ENCODE peak calls at places on chromosomes 13 and 19, in nine cellular contexts. One of them, this sample, is unnamed.

GRCh38 chr19:56831279-56831678 is 9.2 kb downstream of the PEG3 start:
- DNase-seq in hippocampal formation: no peak
- DNase-seq in ELR: no peak
- DNase-seq in stimulated activated CD8-positive, alpha-beta memory T cell treated with anti-CD3 and anti-CD28 coated beads, Interleukin-2, amount 100 ng/mL, for 1 hour: no peak
- DNase-seq in activated naive CD8-positive, alpha-beta T cell treated with anti-CD3 and anti-CD28 coated beads, Interleukin-2, amount 50 U/mL, for 24 hours: no peak
- DNase-seq in T-cell: no peak
- DNase-seq in NCI-H1092: no peak
- DNase-seq in astrocyte of the spinal cord: no peak
- DNase-seq in left colon: no peak
- DNase-seq in this sample: no peak

GRCh38 chr13:48400820-48401219 is 12.1 kb downstream of the LPAR6 start:
- DNase-seq in astrocyte of the spinal cord: peak
- DNase-seq in NCI-H1092: no peak
- DNase-seq in ELR: peak
- DNase-seq in T-cell: no peak
- DNase-seq in hippocampal formation: no peak
- DNase-seq in stimulated activated CD8-positive, alpha-beta memory T cell treated with anti-CD3 and anti-CD28 coated beads, Interleukin-2, amount 100 ng/mL, for 1 hour: no peak
- DNase-seq in left colon: no peak
- DNase-seq in activated naive CD8-positive, alpha-beta T cell treated with anti-CD3 and anti-CD28 coated beads, Interleukin-2, amount 50 U/mL, for 24 hours: no peak
- DNase-seq in this sample: no peak

GRCh38 chr19:50003810-50004419 is 21.3 kb downstream of the VRK3 start:
- DNase-seq in stimulated activated CD8-positive, alpha-beta memory T cell treated with anti-CD3 and anti-CD28 coated beads, Interleukin-2, amount 100 ng/mL, for 1 hour: no peak
- DNase-seq in T-cell: no peak
- DNase-seq in astrocyte of the spinal cord: peak
- DNase-seq in hippocampal formation: no peak
- DNase-seq in ELR: peak
- DNase-seq in activated naive CD8-positive, alpha-beta T cell treated with anti-CD3 and anti-CD28 coated beads, Interleukin-2, amount 50 U/mL, for 24 hours: peak
- DNase-seq in NCI-H1092: no peak
- DNase-seq in left colon: no peak
- DNase-seq in this sample: no peak

GRCh38 chr13:77563110-77563509 is 27.6 kb downstream of the SCEL start:
- DNase-seq in hippocampal formation: no peak
- DNase-seq in activated naive CD8-positive, alpha-beta T cell treated with anti-CD3 and anti-CD28 coated beads, Interleukin-2, amount 50 U/mL, for 24 hours: no peak
- DNase-seq in ELR: peak
- DNase-seq in left colon: no peak
- DNase-seq in T-cell: no peak
- DNase-seq in stimulated activated CD8-positive, alpha-beta memory T cell treated with anti-CD3 and anti-CD28 coated beads, Interleukin-2, amount 100 ng/mL, for 1 hour: no peak
- DNase-seq in astrocyte of the spinal cord: peak
- DNase-seq in NCI-H1092: no peak
- DNase-seq in this sample: no peak

GRCh38 chr19:36604656-36605100 is 435 bp upstream of the ZNF382 start:
- DNase-seq in ELR: peak
- DNase-seq in hippocampal formation: peak
- DNase-seq in activated naive CD8-positive, alpha-beta T cell treated with anti-CD3 and anti-CD28 coated beads, Interleukin-2, amount 50 U/mL, for 24 hours: peak
- DNase-seq in NCI-H1092: no peak
- DNase-seq in stimulated activated CD8-positive, alpha-beta memory T cell treated with anti-CD3 and anti-CD28 coated beads, Interleukin-2, amount 100 ng/mL, for 1 hour: peak
- DNase-seq in left colon: peak
- DNase-seq in astrocyte of the spinal cord: peak
- DNase-seq in T-cell: peak
- DNase-seq in this sample: no peak

GRCh38 chr19:49896863-49897621 is at the start of gene IL4I1:
- DNase-seq in hippocampal formation: no peak
- DNase-seq in left colon: no peak
- DNase-seq in NCI-H1092: no peak
- DNase-seq in activated naive CD8-positive, alpha-beta T cell treated with anti-CD3 and anti-CD28 coated beads, Interleukin-2, amount 50 U/mL, for 24 hours: peak
- DNase-seq in ELR: peak
- DNase-seq in stimulated activated CD8-positive, alpha-beta memory T cell treated with anti-CD3 and anti-CD28 coated beads, Interleukin-2, amount 100 ng/mL, for 1 hour: peak
- DNase-seq in astrocyte of the spinal cord: peak
- DNase-seq in T-cell: peak
- DNase-seq in this sample: no peak

GRCh38 chr19:46404884-46405658 is 8.3 kb downstream of the CCDC8 start:
- DNase-seq in NCI-H1092: no peak
- DNase-seq in T-cell: no peak
- DNase-seq in ELR: peak
- DNase-seq in hippocampal formation: no peak
- DNase-seq in astrocyte of the spinal cord: no peak
- DNase-seq in left colon: no peak
- DNase-seq in stimulated activated CD8-positive, alpha-beta memory T cell treated with anti-CD3 and anti-CD28 coated beads, Interleukin-2, amount 100 ng/mL, for 1 hour: no peak
- DNase-seq in activated naive CD8-positive, alpha-beta T cell treated with anti-CD3 and anti-CD28 coated beads, Interleukin-2, amount 50 U/mL, for 24 hours: no peak
- DNase-seq in this sample: no peak

GRCh38 chr13:72166102-72166660 is 299.2 kb upstream of the DACH1 start:
- DNase-seq in ELR: peak
- DNase-seq in astrocyte of the spinal cord: peak
- DNase-seq in hippocampal formation: no peak
- DNase-seq in left colon: no peak
- DNase-seq in stimulated activated CD8-positive, alpha-beta memory T cell treated with anti-CD3 and anti-CD28 coated beads, Interleukin-2, amount 100 ng/mL, for 1 hour: no peak
- DNase-seq in T-cell: no peak
- DNase-seq in NCI-H1092: no peak
- DNase-seq in activated naive CD8-positive, alpha-beta T cell treated with anti-CD3 and anti-CD28 coated beads, Interleukin-2, amount 50 U/mL, for 24 hours: no peak
- DNase-seq in this sample: no peak

GRCh38 chr19:49119411-49120324 is at the start of gene PPFIA3:
- DNase-seq in T-cell: no peak
- DNase-seq in left colon: peak
- DNase-seq in hippocampal formation: no peak
- DNase-seq in astrocyte of the spinal cord: peak
- DNase-seq in NCI-H1092: no peak
- DNase-seq in stimulated activated CD8-positive, alpha-beta memory T cell treated with anti-CD3 and anti-CD28 coated beads, Interleukin-2, amount 100 ng/mL, for 1 hour: no peak
- DNase-seq in activated naive CD8-positive, alpha-beta T cell treated with anti-CD3 and anti-CD28 coated beads, Interleukin-2, amount 50 U/mL, for 24 hours: no peak
- DNase-seq in ELR: peak
- DNase-seq in this sample: peak

GRCh38 chr13:99955747-99956472 is 15.7 kb downstream of the ZIC5 start:
- DNase-seq in T-cell: no peak
- DNase-seq in activated naive CD8-positive, alpha-beta T cell treated with anti-CD3 and anti-CD28 coated beads, Interleukin-2, amount 50 U/mL, for 24 hours: no peak
- DNase-seq in hippocampal formation: no peak
- DNase-seq in stimulated activated CD8-positive, alpha-beta memory T cell treated with anti-CD3 and anti-CD28 coated beads, Interleukin-2, amount 100 ng/mL, for 1 hour: no peak
- DNase-seq in NCI-H1092: no peak
- DNase-seq in astrocyte of the spinal cord: peak
- DNase-seq in left colon: no peak
- DNase-seq in ELR: no peak
- DNase-seq in this sample: no peak

GRCh38 chr13:49082653-49083536 is 107.2 kb downstream of the FNDC3A start:
- DNase-seq in T-cell: no peak
- DNase-seq in ELR: peak
- DNase-seq in left colon: no peak
- DNase-seq in stimulated activated CD8-positive, alpha-beta memory T cell treated with anti-CD3 and anti-CD28 coated beads, Interleukin-2, amount 100 ng/mL, for 1 hour: no peak
- DNase-seq in NCI-H1092: no peak
- DNase-seq in astrocyte of the spinal cord: peak
- DNase-seq in hippocampal formation: no peak
- DNase-seq in activated naive CD8-positive, alpha-beta T cell treated with anti-CD3 and anti-CD28 coated beads, Interleukin-2, amount 50 U/mL, for 24 hours: no peak
- DNase-seq in this sample: no peak

GRCh38 chr13:21625366-21625765 is 21.4 kb upstream of the MICU2 start:
- DNase-seq in stimulated activated CD8-positive, alpha-beta memory T cell treated with anti-CD3 and anti-CD28 coated beads, Interleukin-2, amount 100 ng/mL, for 1 hour: no peak
- DNase-seq in NCI-H1092: no peak
- DNase-seq in astrocyte of the spinal cord: peak
- DNase-seq in activated naive CD8-positive, alpha-beta T cell treated with anti-CD3 and anti-CD28 coated beads, Interleukin-2, amount 50 U/mL, for 24 hours: no peak
- DNase-seq in left colon: no peak
- DNase-seq in hippocampal formation: no peak
- DNase-seq in ELR: peak
- DNase-seq in T-cell: peak
- DNase-seq in this sample: no peak

GRCh38 chr13:89857502-89857901 is 1490.0 kb upstream of the MIR17HG start:
- DNase-seq in hippocampal formation: no peak
- DNase-seq in NCI-H1092: no peak
- DNase-seq in astrocyte of the spinal cord: no peak
- DNase-seq in ELR: no peak
- DNase-seq in T-cell: no peak
- DNase-seq in activated naive CD8-positive, alpha-beta T cell treated with anti-CD3 and anti-CD28 coated beads, Interleukin-2, amount 50 U/mL, for 24 hours: no peak
- DNase-seq in left colon: no peak
- DNase-seq in stimulated activated CD8-positive, alpha-beta memory T cell treated with anti-CD3 and anti-CD28 coated beads, Interleukin-2, amount 100 ng/mL, for 1 hour: no peak
- DNase-seq in this sample: no peak

GRCh38 chr19:40393894-40394815 is 4.2 kb upstream of the HIPK4 start:
- DNase-seq in stimulated activated CD8-positive, alpha-beta memory T cell treated with anti-CD3 and anti-CD28 coated beads, Interleukin-2, amount 100 ng/mL, for 1 hour: no peak
- DNase-seq in ELR: no peak
- DNase-seq in astrocyte of the spinal cord: no peak
- DNase-seq in NCI-H1092: no peak
- DNase-seq in left colon: no peak
- DNase-seq in T-cell: no peak
- DNase-seq in activated naive CD8-positive, alpha-beta T cell treated with anti-CD3 and anti-CD28 coated beads, Interleukin-2, amount 50 U/mL, for 24 hours: no peak
- DNase-seq in hippocampal formation: no peak
- DNase-seq in this sample: no peak

GRCh38 chr19:51002542-51003311 is 1.3 kb upstream of the KLK8 start:
- DNase-seq in astrocyte of the spinal cord: no peak
- DNase-seq in ELR: peak
- DNase-seq in hippocampal formation: no peak
- DNase-seq in left colon: no peak
- DNase-seq in activated naive CD8-positive, alpha-beta T cell treated with anti-CD3 and anti-CD28 coated beads, Interleukin-2, amount 50 U/mL, for 24 hours: peak
- DNase-seq in NCI-H1092: no peak
- DNase-seq in stimulated activated CD8-positive, alpha-beta memory T cell treated with anti-CD3 and anti-CD28 coated beads, Interleukin-2, amount 100 ng/mL, for 1 hour: no peak
- DNase-seq in T-cell: no peak
- DNase-seq in this sample: no peak

GRCh38 chr13:27147530-27148170 is 24.0 kb downstream of the USP12 start:
- DNase-seq in left colon: no peak
- DNase-seq in activated naive CD8-positive, alpha-beta T cell treated with anti-CD3 and anti-CD28 coated beads, Interleukin-2, amount 50 U/mL, for 24 hours: no peak
- DNase-seq in stimulated activated CD8-positive, alpha-beta memory T cell treated with anti-CD3 and anti-CD28 coated beads, Interleukin-2, amount 100 ng/mL, for 1 hour: no peak
- DNase-seq in hippocampal formation: no peak
- DNase-seq in T-cell: no peak
- DNase-seq in ELR: peak
- DNase-seq in astrocyte of the spinal cord: peak
- DNase-seq in NCI-H1092: no peak
- DNase-seq in this sample: no peak

GRCh38 chr13:45781553-45782326 is 69.8 kb downstream of the SIAH3 start:
- DNase-seq in NCI-H1092: peak
- DNase-seq in T-cell: no peak
- DNase-seq in ELR: no peak
- DNase-seq in activated naive CD8-positive, alpha-beta T cell treated with anti-CD3 and anti-CD28 coated beads, Interleukin-2, amount 50 U/mL, for 24 hours: no peak
- DNase-seq in astrocyte of the spinal cord: peak
- DNase-seq in left colon: peak
- DNase-seq in stimulated activated CD8-positive, alpha-beta memory T cell treated with anti-CD3 and anti-CD28 coated beads, Interleukin-2, amount 100 ng/mL, for 1 hour: no peak
- DNase-seq in hippocampal formation: no peak
- DNase-seq in this sample: peak

GRCh38 chr19:4049432-4049831 is 17.3 kb downstream of the ZBTB7A start:
- DNase-seq in T-cell: no peak
- DNase-seq in hippocampal formation: no peak
- DNase-seq in stimulated activated CD8-positive, alpha-beta memory T cell treated with anti-CD3 and anti-CD28 coated beads, Interleukin-2, amount 100 ng/mL, for 1 hour: no peak
- DNase-seq in astrocyte of the spinal cord: no peak
- DNase-seq in activated naive CD8-positive, alpha-beta T cell treated with anti-CD3 and anti-CD28 coated beads, Interleukin-2, amount 50 U/mL, for 24 hours: no peak
- DNase-seq in NCI-H1092: no peak
- DNase-seq in ELR: no peak
- DNase-seq in left colon: no peak
- DNase-seq in this sample: no peak

GRCh38 chr13:95267662-95268369 is 33.4 kb downstream of the ABCC4 start:
- DNase-seq in hippocampal formation: no peak
- DNase-seq in stimulated activated CD8-positive, alpha-beta memory T cell treated with anti-CD3 and anti-CD28 coated beads, Interleukin-2, amount 100 ng/mL, for 1 hour: no peak
- DNase-seq in left colon: no peak
- DNase-seq in activated naive CD8-positive, alpha-beta T cell treated with anti-CD3 and anti-CD28 coated beads, Interleukin-2, amount 50 U/mL, for 24 hours: no peak
- DNase-seq in T-cell: no peak
- DNase-seq in astrocyte of the spinal cord: peak
- DNase-seq in ELR: peak
- DNase-seq in NCI-H1092: peak
- DNase-seq in this sample: no peak

GRCh38 chr13:38366954-38367645 is 17.4 kb downstream of the UFM1 start:
- DNase-seq in ELR: peak
- DNase-seq in activated naive CD8-positive, alpha-beta T cell treated with anti-CD3 and anti-CD28 coated beads, Interleukin-2, amount 50 U/mL, for 24 hours: no peak
- DNase-seq in stimulated activated CD8-positive, alpha-beta memory T cell treated with anti-CD3 and anti-CD28 coated beads, Interleukin-2, amount 100 ng/mL, for 1 hour: no peak
- DNase-seq in T-cell: no peak
- DNase-seq in left colon: no peak
- DNase-seq in NCI-H1092: no peak
- DNase-seq in hippocampal formation: no peak
- DNase-seq in astrocyte of the spinal cord: peak
- DNase-seq in this sample: no peak

GRCh38 chr13:98253526-98253925 is 76.5 kb upstream of the RNF113B start:
- DNase-seq in stimulated activated CD8-positive, alpha-beta memory T cell treated with anti-CD3 and anti-CD28 coated beads, Interleukin-2, amount 100 ng/mL, for 1 hour: no peak
- DNase-seq in left colon: no peak
- DNase-seq in NCI-H1092: no peak
- DNase-seq in activated naive CD8-positive, alpha-beta T cell treated with anti-CD3 and anti-CD28 coated beads, Interleukin-2, amount 50 U/mL, for 24 hours: no peak
- DNase-seq in ELR: no peak
- DNase-seq in hippocampal formation: no peak
- DNase-seq in astrocyte of the spinal cord: no peak
- DNase-seq in T-cell: no peak
- DNase-seq in this sample: no peak

GRCh38 chr13:50320297-50320862 is 305.1 kb downstream of the KCNRG start:
- DNase-seq in left colon: no peak
- DNase-seq in stimulated activated CD8-positive, alpha-beta memory T cell treated with anti-CD3 and anti-CD28 coated beads, Interleukin-2, amount 100 ng/mL, for 1 hour: no peak
- DNase-seq in T-cell: no peak
- DNase-seq in astrocyte of the spinal cord: peak
- DNase-seq in NCI-H1092: no peak
- DNase-seq in activated naive CD8-positive, alpha-beta T cell treated with anti-CD3 and anti-CD28 coated beads, Interleukin-2, amount 50 U/mL, for 24 hours: no peak
- DNase-seq in hippocampal formation: no peak
- DNase-seq in ELR: peak
- DNase-seq in this sample: peak

GRCh38 chr13:23822252-23822824 is 66.9 kb downstream of the MIPEP start:
- DNase-seq in T-cell: no peak
- DNase-seq in activated naive CD8-positive, alpha-beta T cell treated with anti-CD3 and anti-CD28 coated beads, Interleukin-2, amount 50 U/mL, for 24 hours: no peak
- DNase-seq in ELR: no peak
- DNase-seq in hippocampal formation: no peak
- DNase-seq in left colon: no peak
- DNase-seq in astrocyte of the spinal cord: no peak
- DNase-seq in stimulated activated CD8-positive, alpha-beta memory T cell treated with anti-CD3 and anti-CD28 coated beads, Interleukin-2, amount 100 ng/mL, for 1 hour: no peak
- DNase-seq in NCI-H1092: no peak
- DNase-seq in this sample: no peak

GRCh38 chr13:38686635-38687245 is at the start of gene FREM2:
- DNase-seq in T-cell: no peak
- DNase-seq in ELR: peak
- DNase-seq in hippocampal formation: peak
- DNase-seq in activated naive CD8-positive, alpha-beta T cell treated with anti-CD3 and anti-CD28 coated beads, Interleukin-2, amount 50 U/mL, for 24 hours: no peak
- DNase-seq in astrocyte of the spinal cord: peak
- DNase-seq in NCI-H1092: peak
- DNase-seq in left colon: peak
- DNase-seq in stimulated activated CD8-positive, alpha-beta memory T cell treated with anti-CD3 and anti-CD28 coated beads, Interleukin-2, amount 100 ng/mL, for 1 hour: no peak
- DNase-seq in this sample: peak

GRCh38 chr19:55437410-55437809 is 5.7 kb downstream of the SHISA7 start:
- DNase-seq in left colon: no peak
- DNase-seq in stimulated activated CD8-positive, alpha-beta memory T cell treated with anti-CD3 and anti-CD28 coated beads, Interleukin-2, amount 100 ng/mL, for 1 hour: no peak
- DNase-seq in ELR: peak
- DNase-seq in astrocyte of the spinal cord: peak
- DNase-seq in T-cell: no peak
- DNase-seq in hippocampal formation: no peak
- DNase-seq in activated naive CD8-positive, alpha-beta T cell treated with anti-CD3 and anti-CD28 coated beads, Interleukin-2, amount 50 U/mL, for 24 hours: peak
- DNase-seq in NCI-H1092: no peak
- DNase-seq in this sample: no peak

GRCh38 chr13:39450176-39450575 is 152.8 kb downstream of the LHFPL6 start:
- DNase-seq in left colon: no peak
- DNase-seq in astrocyte of the spinal cord: no peak
- DNase-seq in stimulated activated CD8-positive, alpha-beta memory T cell treated with anti-CD3 and anti-CD28 coated beads, Interleukin-2, amount 100 ng/mL, for 1 hour: no peak
- DNase-seq in hippocampal formation: no peak
- DNase-seq in ELR: no peak
- DNase-seq in activated naive CD8-positive, alpha-beta T cell treated with anti-CD3 and anti-CD28 coated beads, Interleukin-2, amount 50 U/mL, for 24 hours: no peak
- DNase-seq in T-cell: no peak
- DNase-seq in NCI-H1092: no peak
- DNase-seq in this sample: no peak

GRCh38 chr19:36379510-36379819 is 464 bp upstream of the ZFP14 start:
- DNase-seq in activated naive CD8-positive, alpha-beta T cell treated with anti-CD3 and anti-CD28 coated beads, Interleukin-2, amount 50 U/mL, for 24 hours: no peak
- DNase-seq in stimulated activated CD8-positive, alpha-beta memory T cell treated with anti-CD3 and anti-CD28 coated beads, Interleukin-2, amount 100 ng/mL, for 1 hour: no peak
- DNase-seq in astrocyte of the spinal cord: no peak
- DNase-seq in hippocampal formation: no peak
- DNase-seq in NCI-H1092: no peak
- DNase-seq in T-cell: no peak
- DNase-seq in left colon: no peak
- DNase-seq in ELR: no peak
- DNase-seq in this sample: no peak

GRCh38 chr13:77692746-77693448 is 4.6 kb upstream of the SLAIN1 start:
- DNase-seq in T-cell: no peak
- DNase-seq in activated naive CD8-positive, alpha-beta T cell treated with anti-CD3 and anti-CD28 coated beads, Interleukin-2, amount 50 U/mL, for 24 hours: no peak
- DNase-seq in NCI-H1092: no peak
- DNase-seq in hippocampal formation: peak
- DNase-seq in stimulated activated CD8-positive, alpha-beta memory T cell treated with anti-CD3 and anti-CD28 coated beads, Interleukin-2, amount 100 ng/mL, for 1 hour: no peak
- DNase-seq in ELR: no peak
- DNase-seq in astrocyte of the spinal cord: no peak
- DNase-seq in left colon: no peak
- DNase-seq in this sample: no peak

GRCh38 chr19:47275866-47276461 is 1.3 kb downstream of the INAFM1 start:
- DNase-seq in stimulated activated CD8-positive, alpha-beta memory T cell treated with anti-CD3 and anti-CD28 coated beads, Interleukin-2, amount 100 ng/mL, for 1 hour: no peak
- DNase-seq in astrocyte of the spinal cord: peak
- DNase-seq in ELR: peak
- DNase-seq in activated naive CD8-positive, alpha-beta T cell treated with anti-CD3 and anti-CD28 coated beads, Interleukin-2, amount 50 U/mL, for 24 hours: no peak
- DNase-seq in T-cell: no peak
- DNase-seq in hippocampal formation: no peak
- DNase-seq in NCI-H1092: no peak
- DNase-seq in left colon: no peak
- DNase-seq in this sample: no peak

GRCh38 chr13:29429496-29429895 is 166.0 kb downstream of the SLC7A1 start:
- DNase-seq in hippocampal formation: no peak
- DNase-seq in left colon: no peak
- DNase-seq in NCI-H1092: no peak
- DNase-seq in astrocyte of the spinal cord: no peak
- DNase-seq in ELR: no peak
- DNase-seq in T-cell: no peak
- DNase-seq in stimulated activated CD8-positive, alpha-beta memory T cell treated with anti-CD3 and anti-CD28 coated beads, Interleukin-2, amount 100 ng/mL, for 1 hour: no peak
- DNase-seq in activated naive CD8-positive, alpha-beta T cell treated with anti-CD3 and anti-CD28 coated beads, Interleukin-2, amount 50 U/mL, for 24 hours: no peak
- DNase-seq in this sample: no peak

GRCh38 chr13:74280795-74281490 is 146.7 kb upstream of the KLF12 start:
- DNase-seq in astrocyte of the spinal cord: no peak
- DNase-seq in NCI-H1092: no peak
- DNase-seq in hippocampal formation: no peak
- DNase-seq in ELR: no peak
- DNase-seq in left colon: no peak
- DNase-seq in T-cell: no peak
- DNase-seq in stimulated activated CD8-positive, alpha-beta memory T cell treated with anti-CD3 and anti-CD28 coated beads, Interleukin-2, amount 100 ng/mL, for 1 hour: no peak
- DNase-seq in activated naive CD8-positive, alpha-beta T cell treated with anti-CD3 and anti-CD28 coated beads, Interleukin-2, amount 50 U/mL, for 24 hours: no peak
- DNase-seq in this sample: no peak

This sample was measured in NCI-H146.